ENCODE peak calls at places on chromosomes 4 and X, in four cellular contexts. G is SK-N-SH, M is HepG2, E is H1. F is an unnamed sample. For H3K4me1 and H3K36me3, the result is how much of the 10 kb centered on the place peaks cover.

GRCh38 chr4:5884804-5885203 is 8.1 kb downstream of the CRMP1 start:
- DNase-seq in G (no peak), M (no peak), E (no peak), F (no peak)

GRCh38 chr4:37812713-37813112 is 13.8 kb upstream of the PGM2 start:
- DNase-seq in G (no peak), M (no peak), E (no peak), F (no peak)

GRCh38 chrX:13938766-13939530 is 90.7 kb downstream of the GEMIN8 start:
- DNase-seq in G (no peak), M (no peak), E (no peak), F (no peak)

GRCh38 chrX:110449312-110449711 is 90.7 kb downstream of the RTL9 start:
- DNase-seq in G (no peak), M (no peak), E (no peak), F (no peak)

GRCh38 chr4:27010334-27010940 is 149.8 kb downstream of the STIM2 start:
- DNase-seq in G (peak), M (peak), E (no peak), F (peak)

GRCh38 chr4:186570193-186570996 is 15.0 kb upstream of the MTNR1A start:
- DNase-seq in G (no peak), M (no peak), E (no peak), F (no peak)

GRCh38 chr4:52103314-52103713 is 52.2 kb downstream of the SPATA18 start:
- DNase-seq in G (peak), M (no peak), E (no peak), F (no peak)

GRCh38 chr4:55321707-55322264 is 24.3 kb upstream of the SRD5A3 start:
- DNase-seq in G (peak), M (peak), E (no peak), F (peak)

GRCh38 chr4:165464813-165465381 is 86.1 kb downstream of the CPE start:
- DNase-seq in G (peak), M (peak), E (no peak), F (no peak)

GRCh38 chr4:184382189-184382846 is 92.0 kb downstream of the IRF2 start:
- DNase-seq in G (no peak), M (peak), E (no peak), F (peak)

GRCh38 chr4:40201898-40202297 is 5.1 kb downstream of the RHOH start:
- DNase-seq in G (no peak), M (no peak), E (no peak), F (no peak)

GRCh38 chrX:13169688-13170087 is 125.3 kb upstream of the FAM9C start:
- DNase-seq in G (no peak), M (no peak), E (no peak), F (no peak)

GRCh38 chrX:24858004-24858746 is 157.6 kb downstream of the ARX start:
- DNase-seq in G (no peak), M (no peak), E (no peak), F (no peak)

GRCh38 chrX:10062980-10063379 is 93.8 kb upstream of the CLCN4 start:
- DNase-seq in G (no peak), M (no peak), E (no peak), F (no peak)

GRCh38 chr4:110712486-110712885 is 89.6 kb upstream of the PITX2 start:
- DNase-seq in G (no peak), M (no peak), E (no peak), F (no peak)

GRCh38 chr4:180057891-180058643 is 2185.1 kb upstream of the TENM3 start:
- DNase-seq in G (peak), M (no peak), E (no peak), F (no peak)

GRCh38 chrX:137423241-137423640 is 142.7 kb upstream of the ZIC3 start:
- DNase-seq in G (no peak), M (no peak), E (no peak), F (no peak)

GRCh38 chrX:13494562-13494961 is 74.8 kb upstream of the EGFL6 start:
- DNase-seq in G (no peak), M (no peak), E (no peak), F (no peak)

GRCh38 chr4:155496294-155496626 is 119.5 kb upstream of the MAP9 start:
- DNase-seq in G (no peak), M (no peak), E (no peak), F (no peak)

GRCh38 chrX:107712231-107713204 is 63.1 kb downstream of the TSC22D3 start:
- DNase-seq in G (no peak), M (no peak), E (no peak), F (no peak)

GRCh38 chrX:56947695-56948094 is 47.6 kb downstream of the SPIN3 start:
- DNase-seq in G (no peak), M (no peak), E (no peak), F (no peak)

GRCh38 chrX:136273986-136274385 is 22.8 kb upstream of the MAP7D3 start:
- DNase-seq in G (no peak), M (no peak), E (no peak), F (no peak)

GRCh38 chr4:9867746-9868425 is 86.5 kb downstream of the DRD5 start:
- DNase-seq in G (no peak), M (no peak), E (no peak), F (no peak)

GRCh38 chr4:102451266-102451665 is 49.9 kb upstream of the NFKB1 start:
- DNase-seq in G (no peak), M (no peak), E (no peak), F (no peak)

GRCh38 chrX:137926090-137926489 is 360.2 kb downstream of the ZIC3 start:
- DNase-seq in G (peak), M (no peak), E (no peak), F (no peak)

GRCh38 chr4:92497141-92497540 is 193.4 kb downstream of the GRID2 start:
- DNase-seq in G (no peak), M (no peak), E (no peak), F (no peak)

GRCh38 chr4:8409271-8410065 is 31.1 kb downstream of the ACOX3 start:
- DNase-seq in G (peak), M (no peak), E (no peak), F (no peak)

GRCh38 chrX:103831803-103832544 is at the start of gene RAB9B:
- DNase-seq in G (peak), M (no peak), E (no peak), F (no peak)

GRCh38 chrX:120125444-120125843 is 9.7 kb upstream of the RHOXF1 start:
- DNase-seq in G (no peak), M (no peak), E (no peak), F (no peak)

GRCh38 chr4:117971406-117971805 is 62.9 kb upstream of the NDST3 start:
- DNase-seq in G (no peak), M (no peak), E (no peak), F (no peak)

GRCh38 chrX:45596190-45596808 is 395.6 kb upstream of the DIPK2B start:
- DNase-seq in G (no peak), M (no peak), E (no peak), F (no peak)

GRCh38 chr4:84804126-84804525 is 162.4 kb downstream of the WDFY3 start:
- DNase-seq in G (no peak), M (no peak), E (no peak), F (no peak)

GRCh38 chr4:190121759-190122158 is 51.8 kb upstream of the DUX4 start:
- DNase-seq in G (no peak), M (no peak), E (no peak), F (no peak)

DNA sequence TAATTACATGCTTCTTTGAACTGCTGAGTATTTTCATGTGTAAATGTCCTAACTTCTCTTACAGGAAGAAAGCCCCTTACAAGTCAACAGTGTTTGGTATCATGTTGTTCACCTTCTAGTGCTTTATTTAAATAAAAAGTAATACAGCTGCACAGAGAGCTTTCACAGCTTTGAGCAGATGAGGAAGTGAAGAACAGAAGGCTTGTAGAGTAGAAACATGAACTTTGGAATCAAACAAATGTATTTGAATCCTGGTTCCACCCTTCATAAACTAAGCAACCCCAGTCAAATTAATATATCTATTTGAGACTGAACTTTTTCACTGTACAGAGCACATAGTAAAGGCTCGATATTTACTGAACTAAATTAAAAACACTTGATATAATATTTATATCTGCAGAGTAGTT is 120.5 kb downstream of the CAMK2D start:
- DNase-seq in G (no peak), M (peak), E (no peak), F (peak)
- H3K4me1 ChIP-seq in G (under half), M (half or more), E (under half), F (half or more)

DNA sequence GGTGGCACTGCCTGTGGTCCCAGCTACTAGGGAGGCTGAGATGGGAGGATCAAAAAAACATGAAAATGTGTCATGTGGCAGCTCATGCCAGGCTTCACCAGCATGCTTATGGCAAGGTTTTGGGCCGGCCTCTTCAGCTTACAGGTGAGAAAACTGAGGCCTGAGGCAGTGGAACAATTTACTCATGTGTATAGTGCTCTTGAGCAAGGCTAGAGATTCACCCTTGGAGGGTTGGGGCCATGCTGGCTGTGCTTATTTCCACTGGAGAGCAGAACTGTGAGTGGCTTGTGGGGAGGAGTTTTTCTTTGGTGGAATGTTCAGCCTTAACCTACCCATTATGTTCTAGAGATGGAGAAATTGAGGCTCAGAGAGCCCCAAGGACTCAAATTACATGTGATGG is 31.8 kb downstream of the NSD2 start:
- DNase-seq in G (no peak), M (no peak), E (no peak), F (no peak)
- TF ChIP-seq TCF12 in G (no peak), M (no peak), E (no peak), F (no peak)

GRCh38 chr4:176335421-176335820 is 15.7 kb downstream of the SPCS3 start:
- DNase-seq in G (no peak), M (no peak), E (no peak), F (no peak)

GRCh38 chr4:176333076-176333475 is 13.3 kb downstream of the SPCS3 start:
- DNase-seq in G (no peak), M (no peak), E (no peak), F (no peak)

DNA sequence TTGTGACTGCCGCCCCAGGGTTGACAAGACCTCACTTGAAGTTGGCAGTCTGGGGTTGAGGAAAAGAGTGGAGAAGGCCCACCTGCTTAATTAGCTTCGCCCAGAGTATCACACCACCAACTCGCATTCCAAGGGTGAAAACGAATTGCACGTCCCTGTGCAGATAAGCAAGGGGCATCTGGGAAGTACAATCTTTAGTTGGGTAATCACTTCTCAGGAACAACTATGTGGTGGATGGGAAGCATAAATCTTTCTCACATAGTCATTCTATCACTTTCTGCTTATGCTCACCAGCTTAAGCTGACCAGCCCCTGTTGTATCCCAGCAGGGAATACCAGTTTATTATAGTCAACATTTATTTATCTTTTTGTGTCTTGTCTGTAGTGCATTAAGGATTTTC is 14.3 kb downstream of the SPCS3 start:
- DNase-seq in G (no peak), M (no peak), E (no peak), F (no peak)
- H3K36me3 ChIP-seq in G (under half), M (under half), E (under half), F (under half)

GRCh38 chr4:99827857-99828256 is 11.2 kb downstream of the DAPP1 start:
- DNase-seq in G (no peak), M (no peak), E (no peak), F (no peak)

GRCh38 chr4:99826016-99826415 is 9.4 kb downstream of the DAPP1 start:
- DNase-seq in G (no peak), M (no peak), E (no peak), F (no peak)

GRCh38 chr4:99824070-99824599 is 7.5 kb downstream of the DAPP1 start:
- DNase-seq in G (no peak), M (no peak), E (no peak), F (no peak)

GRCh38 chr4:99822734-99823133 is 6.1 kb downstream of the DAPP1 start:
- DNase-seq in G (no peak), M (no peak), E (no peak), F (no peak)

GRCh38 chr4:99825272-99825671 is 8.6 kb downstream of the DAPP1 start:
- DNase-seq in G (no peak), M (no peak), E (no peak), F (no peak)
- H3K4me1 ChIP-seq in G (under half), M (under half), E (under half), F (under half)

GRCh38 chr4:141884070-141884469 is 247.7 kb downstream of the IL15 start:
- DNase-seq in G (no peak), M (no peak), E (no peak), F (no peak)

GRCh38 chr4:141890279-141890678 is 253.9 kb downstream of the IL15 start:
- DNase-seq in G (no peak), M (no peak), E (no peak), F (no peak)

DNA sequence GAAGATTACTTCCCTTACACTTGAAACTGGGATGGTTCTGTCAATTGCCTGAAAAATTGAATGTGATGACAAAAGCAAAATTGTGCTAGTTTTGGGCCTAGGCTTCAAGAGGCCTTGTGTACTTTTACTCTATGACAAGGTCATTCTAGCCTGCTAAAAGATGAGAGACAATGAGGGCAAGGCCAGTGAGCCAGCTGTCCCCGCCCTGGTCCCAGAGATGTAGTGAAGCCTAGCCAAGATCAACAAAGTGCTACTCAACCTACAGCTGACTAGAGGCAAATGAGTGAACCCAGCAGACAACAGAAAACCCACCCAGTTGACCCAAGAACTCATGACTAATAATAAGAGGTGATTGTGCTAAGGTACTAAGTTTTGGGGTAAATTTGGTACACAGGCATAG is 248.7 kb downstream of the IL15 start:
- DNase-seq in G (no peak), M (peak), E (no peak), F (no peak)
- TF ChIP-seq TCF12 in G (no peak), M (no peak), E (no peak), F (no peak)

DNA sequence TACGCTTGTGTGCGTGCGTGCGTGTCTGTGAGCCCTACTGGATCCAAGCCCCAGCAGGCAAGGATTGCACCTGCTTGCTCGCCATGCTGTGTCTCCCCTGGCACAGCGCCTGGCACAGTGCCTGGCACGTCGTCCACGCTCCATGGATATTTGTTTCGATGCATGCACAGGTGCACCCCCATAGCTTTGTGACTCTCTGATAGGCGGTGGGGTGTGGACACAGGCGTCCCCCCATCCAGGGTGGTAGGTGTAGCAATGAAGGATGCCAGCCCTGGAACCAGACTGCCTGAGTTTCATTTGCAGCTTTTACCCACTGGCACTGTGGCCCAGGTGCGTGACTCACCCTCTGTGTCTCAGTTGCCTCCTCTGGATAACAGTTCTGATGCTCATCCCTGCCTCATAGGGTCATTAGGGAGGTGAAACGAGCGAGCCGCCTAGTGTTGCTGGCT is 20.2 kb downstream of the PIGG start:
- DNase-seq in G (no peak), M (no peak), E (no peak), F (no peak)
- H3K36me3 ChIP-seq in G (under half), M (half or more), E (under half), F (under half)

DNA sequence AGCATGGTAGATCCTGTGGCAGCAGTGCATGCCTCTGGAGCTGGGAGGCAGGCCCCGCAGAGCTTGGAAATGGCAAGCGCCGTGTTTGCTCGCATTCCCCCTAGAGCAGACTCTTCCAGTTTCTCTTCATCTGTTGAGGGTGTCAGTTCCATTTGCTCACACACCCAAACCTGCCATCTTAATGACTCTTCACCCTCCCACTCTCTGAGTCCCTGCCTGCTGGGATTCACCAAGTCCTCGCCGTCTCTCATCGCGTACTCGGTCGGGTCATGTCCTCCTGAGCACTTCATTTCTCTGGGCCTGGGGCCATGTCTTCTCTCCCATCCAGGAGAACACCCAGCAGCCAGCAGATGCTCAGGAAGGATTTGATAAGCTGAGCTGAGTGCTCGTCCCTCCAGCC is 16.9 kb downstream of the ZBTB49 start:
- DNase-seq in G (no peak), M (no peak), E (no peak), F (no peak)
- H3K4me1 ChIP-seq in G (under half), M (under half), E (under half), F (under half)

GRCh38 chrX:30065226-30065625 is 150.1 kb upstream of the MAGEB2 start:
- DNase-seq in G (no peak), M (no peak), E (no peak), F (no peak)

GRCh38 chrX:30067677-30068076 is 147.7 kb upstream of the MAGEB2 start:
- DNase-seq in G (no peak), M (no peak), E (no peak), F (no peak)
- TF ChIP-seq TCF12 in G (no peak), M (no peak), E (no peak), F (no peak)

F was measured in GM12878.